ENCODE peak calls at places on chromosomes 6 and 20, in seven cellular contexts. H is breast epithelium; D is naive thymus-derived CD4-positive, alpha-beta T cell; L is GM23338; R is fibroblast of lung; J is PC-3; Q is pancreas. M is an unnamed sample.

GRCh38 chr6:53734473-53735299 is 60.1 kb upstream of the LRRC1 start:
- DNase-seq in D (no peak), R (peak), Q (peak), J (peak), L (peak), H (no peak), M (no peak)

GRCh38 chr6:37807656-37808055 is 11.9 kb upstream of the ZFAND3 start:
- DNase-seq in Q (no peak), R (no peak), H (no peak), L (peak), J (no peak), D (no peak), M (no peak)

GRCh38 chr20:3218307-3218988 is 9.2 kb downstream of the ITPA start:
- DNase-seq in R (no peak), J (peak), Q (peak), D (peak), L (peak), H (peak), M (peak)

GRCh38 chr20:53141651-53142050 is 169.5 kb downstream of the TSHZ2 start:
- DNase-seq in Q (no peak), R (peak), J (no peak), L (no peak), D (no peak), H (no peak), M (no peak)

GRCh38 chr6:90101403-90101802 is 195.2 kb downstream of the BACH2 start:
- DNase-seq in J (no peak), D (no peak), H (no peak), Q (no peak), L (no peak), R (no peak), M (no peak)

GRCh38 chr6:151239603-151240035 is at the start of gene AKAP12:
- DNase-seq in L (peak), J (no peak), H (no peak), D (no peak), Q (no peak), R (peak), M (no peak)

GRCh38 chr6:31691564-31692108 is 10.8 kb upstream of the LY6G5C start:
- DNase-seq in L (no peak), R (no peak), D (no peak), J (no peak), Q (no peak), H (no peak), M (no peak)

GRCh38 chr6:41780623-41781301 is at the start of gene PRICKLE4:
- DNase-seq in L (peak), R (no peak), Q (peak), J (peak), D (no peak), H (no peak), M (no peak)

GRCh38 chr6:42441661-42442081 is 10.1 kb downstream of the TRERF1 start:
- DNase-seq in J (no peak), Q (no peak), R (peak), L (peak), H (no peak), D (no peak), M (no peak)

GRCh38 chr6:122476131-122476530 is 4.5 kb upstream of the SERINC1 start:
- DNase-seq in Q (no peak), D (no peak), H (no peak), J (peak), L (peak), R (peak), M (no peak)

GRCh38 chr6:84059082-84059481 is 25.5 kb downstream of the MRAP2 start:
- DNase-seq in H (no peak), D (no peak), Q (no peak), R (no peak), J (no peak), L (no peak), M (no peak)

GRCh38 chr6:209432-210103 is 82.7 kb upstream of the DUSP22 start:
- DNase-seq in Q (no peak), J (no peak), L (no peak), D (no peak), H (no peak), R (no peak), M (no peak)

GRCh38 chr6:69914015-69914485 is 47.7 kb downstream of the COL19A1 start:
- DNase-seq in D (no peak), L (peak), Q (no peak), R (no peak), H (no peak), J (no peak), M (no peak)

GRCh38 chr6:117441824-117442264 is 16.1 kb upstream of the ROS1 start:
- DNase-seq in R (peak), L (no peak), D (no peak), Q (no peak), H (no peak), J (peak), M (no peak)

GRCh38 chr20:32980131-32980941 is 23.9 kb downstream of the SUN5 start:
- DNase-seq in J (no peak), H (no peak), L (no peak), D (no peak), R (peak), Q (no peak), M (no peak)

GRCh38 chr6:138678168-138678567 is 95.4 kb upstream of the CCDC28A start:
- DNase-seq in L (no peak), J (no peak), H (no peak), R (no peak), D (no peak), Q (no peak), M (no peak)

GRCh38 chr6:112443118-112443641 is 96.0 kb downstream of the RFPL4B start:
- DNase-seq in H (no peak), L (no peak), D (no peak), J (no peak), R (peak), Q (no peak), M (no peak)

GRCh38 chr20:23138682-23139081 is 52.6 kb upstream of the CD93 start:
- DNase-seq in J (no peak), Q (no peak), L (no peak), R (no peak), H (no peak), D (no peak), M (no peak)

GRCh38 chr20:49323622-49324238 is 45.9 kb upstream of the ZNFX1 start:
- DNase-seq in J (peak), H (no peak), L (peak), D (no peak), Q (no peak), R (peak), M (no peak)

GRCh38 chr20:47089151-47089550 is 194.5 kb downstream of the EYA2 start:
- DNase-seq in D (no peak), H (no peak), L (no peak), J (no peak), Q (no peak), R (no peak), M (no peak)

GRCh38 chr6:55496201-55496600 is 82.8 kb downstream of the HMGCLL1 start:
- DNase-seq in R (no peak), D (no peak), J (no peak), Q (no peak), L (no peak), H (no peak), M (no peak)
- H3K27ac ChIP-seq in R (no peak), D (no peak), J (no peak), Q (no peak), L (no peak), H (no peak), M (no peak)

GRCh38 chr6:27562027-27562410 is 89.1 kb upstream of the ZNF184 start:
- DNase-seq in J (no peak), L (peak), Q (no peak), D (no peak), H (no peak), R (no peak), M (no peak)
- H3K4me3 ChIP-seq in J (no peak), L (peak), Q (no peak), D (no peak), H (no peak), R (no peak), M (no peak)

GRCh38 chr20:600141-600540 is 10.0 kb downstream of the TCF15 start:
- DNase-seq in D (no peak), H (no peak), J (no peak), Q (no peak), R (no peak), L (no peak), M (no peak)
- H3K27ac ChIP-seq in D (no peak), H (no peak), J (no peak), Q (no peak), R (no peak), L (no peak), M (no peak)

GRCh38 chr6:2667617-2668016 is 83.1 kb downstream of the MYLK4 start:
- DNase-seq in L (no peak), Q (no peak), J (no peak), R (no peak), H (no peak), D (no peak), M (no peak)

GRCh38 chr6:2663123-2663522 is 87.6 kb downstream of the MYLK4 start:
- DNase-seq in R (no peak), D (no peak), H (no peak), Q (no peak), L (no peak), J (no peak), M (peak)

GRCh38 chr6:2661651-2662050 is 89.1 kb downstream of the MYLK4 start:
- DNase-seq in J (no peak), Q (no peak), H (no peak), R (no peak), D (no peak), L (no peak), M (no peak)

GRCh38 chr6:2666906-2667575 is 83.7 kb downstream of the MYLK4 start:
- DNase-seq in J (no peak), D (no peak), H (no peak), Q (no peak), R (no peak), L (no peak), M (no peak)

DNA sequence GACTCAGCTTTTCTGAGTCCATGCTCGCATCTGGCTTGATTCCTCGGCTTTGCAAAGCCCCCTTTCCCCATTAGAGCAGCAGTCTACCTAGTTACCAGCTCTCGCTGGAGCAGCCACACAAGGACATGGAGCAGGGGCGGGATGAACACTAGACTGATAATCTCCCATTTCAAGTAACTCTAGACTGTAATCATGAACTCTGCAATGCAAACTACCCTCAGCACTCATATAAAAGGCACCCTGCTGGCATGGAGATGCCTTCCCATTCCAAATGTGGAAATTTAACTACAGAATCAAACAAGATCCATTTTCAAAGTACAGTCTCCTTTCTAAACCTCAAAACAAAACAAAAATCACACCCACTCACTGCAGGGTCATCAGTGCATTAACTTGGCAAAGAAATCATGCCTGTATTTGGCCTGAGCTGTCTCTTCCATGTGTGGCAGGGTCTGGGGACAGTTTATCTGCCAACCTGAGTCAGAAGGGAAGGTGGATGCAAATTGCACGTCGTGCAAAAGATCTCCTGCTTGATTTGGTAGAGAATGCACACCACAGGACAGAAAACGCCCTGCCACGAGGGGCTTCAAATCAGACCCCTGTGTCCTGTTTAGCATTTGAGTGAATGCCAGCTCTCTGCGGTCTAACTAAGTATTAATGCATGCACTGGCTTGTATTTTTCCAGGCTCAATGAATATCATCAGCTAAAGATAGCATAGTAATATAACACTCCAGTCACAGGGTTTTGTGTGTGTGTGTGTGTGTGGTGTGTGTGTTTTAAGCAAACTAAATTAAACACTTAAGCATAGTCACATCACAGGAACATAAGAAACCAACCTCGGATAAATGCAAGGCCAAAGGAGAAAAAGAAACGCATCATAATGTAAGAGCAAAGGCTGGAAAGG is 85.3 kb downstream of the MYLK4 start:
- DNase-seq in D (no peak), L (peak), J (no peak), Q (no peak), H (no peak), R (peak), M (no peak)
- H3K4me3 ChIP-seq in D (no peak), L (no peak), J (no peak), Q (no peak), H (no peak), R (no peak), M (no peak)

DNA sequence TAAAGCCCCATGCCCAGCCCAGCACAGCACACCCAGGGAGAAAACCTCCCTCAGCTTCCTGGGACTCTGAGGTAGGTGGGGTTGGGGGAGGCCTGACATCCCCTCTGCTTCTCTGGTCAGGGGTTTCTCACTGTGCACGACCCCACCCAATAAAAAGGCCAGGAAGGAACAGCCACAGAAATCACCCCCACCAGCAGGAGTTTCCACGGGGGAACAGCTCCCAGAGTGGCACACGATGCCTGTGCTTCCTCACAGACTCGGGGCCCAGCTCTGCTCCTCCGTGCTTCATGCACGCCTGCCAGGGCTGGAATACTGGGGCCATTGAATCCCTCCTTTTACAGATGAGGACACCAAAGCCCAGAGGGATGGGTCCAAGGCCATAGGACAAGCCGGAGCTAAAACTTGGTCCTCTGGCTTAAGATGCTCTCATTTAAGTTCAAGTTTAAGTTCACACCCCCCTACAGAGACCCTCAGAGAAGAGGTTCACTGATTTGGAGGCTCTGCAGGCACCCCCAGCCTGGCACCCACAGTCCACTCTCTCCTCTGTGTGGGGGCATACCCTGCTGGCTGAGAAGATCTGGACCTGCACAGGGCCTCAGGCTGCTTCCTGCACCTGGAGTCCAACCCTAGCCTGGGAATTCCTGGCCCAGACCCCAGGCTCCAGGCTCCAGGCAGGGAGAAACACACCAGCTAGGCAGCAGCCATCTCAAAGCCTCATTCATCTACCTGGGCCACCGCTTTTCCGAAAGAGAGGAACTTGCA is 14.3 kb downstream of the ACSS1 start:
- DNase-seq in R (no peak), L (no peak), H (no peak), J (no peak), Q (peak), D (no peak), M (no peak)
- H3K27ac ChIP-seq in R (no peak), L (no peak), H (peak), J (no peak), Q (peak), D (peak), M (peak)

GRCh38 chr6:25137497-25137896 is 141.7 kb upstream of the CARMIL1 start:
- DNase-seq in H (no peak), R (no peak), D (no peak), J (no peak), L (no peak), Q (no peak), M (no peak)
- H3K4me3 ChIP-seq in H (peak), R (peak), D (peak), J (no peak), L (no peak), Q (peak), M (no peak)

DNA sequence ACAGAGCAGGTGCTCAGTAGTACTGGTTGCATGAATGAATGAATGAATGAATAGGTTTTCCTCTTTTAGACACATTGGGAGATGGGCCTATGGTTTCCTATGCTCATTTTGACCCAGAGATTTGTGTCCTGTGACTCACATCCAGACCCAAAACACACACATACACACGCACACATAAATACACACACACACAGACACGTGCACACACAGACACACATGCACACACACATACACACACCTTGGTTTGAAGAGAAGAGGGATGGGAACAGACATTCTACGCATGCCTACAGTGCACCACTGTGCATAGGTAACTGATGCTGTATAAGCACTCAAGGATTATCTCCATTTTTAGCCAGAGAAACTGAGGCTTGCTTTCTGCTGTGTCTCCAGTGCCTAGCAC is 4.1 kb downstream of the JPH2 start:
- DNase-seq in L (no peak), H (no peak), Q (no peak), R (no peak), D (no peak), J (no peak), M (no peak)
- H3K27ac ChIP-seq in L (no peak), H (no peak), Q (no peak), R (no peak), D (no peak), J (no peak), M (no peak)

GRCh38 chr20:56388882-56389281 is 3.1 kb downstream of the AURKA start:
- DNase-seq in R (no peak), D (no peak), Q (no peak), J (no peak), H (no peak), L (no peak), M (no peak)

GRCh38 chr20:56391596-56392281 is at the start of gene AURKA:
- DNase-seq in L (peak), J (no peak), H (no peak), R (peak), Q (no peak), D (no peak), M (no peak)

GRCh38 chr20:56392282-56393132 is at the start of gene CSTF1:
- DNase-seq in R (peak), H (peak), J (peak), Q (peak), D (peak), L (peak), M (peak)

GRCh38 chr20:56391037-56391436 is 978 bp downstream of the AURKA start:
- DNase-seq in Q (no peak), H (no peak), R (no peak), J (no peak), L (no peak), D (no peak), M (peak)

GRCh38 chr20:56389807-56390206 is 2.2 kb downstream of the AURKA start:
- DNase-seq in R (no peak), L (no peak), H (no peak), D (no peak), J (no peak), Q (no peak), M (no peak)
- H3K4me3 ChIP-seq in R (no peak), L (no peak), H (no peak), D (no peak), J (peak), Q (no peak), M (no peak)

DNA sequence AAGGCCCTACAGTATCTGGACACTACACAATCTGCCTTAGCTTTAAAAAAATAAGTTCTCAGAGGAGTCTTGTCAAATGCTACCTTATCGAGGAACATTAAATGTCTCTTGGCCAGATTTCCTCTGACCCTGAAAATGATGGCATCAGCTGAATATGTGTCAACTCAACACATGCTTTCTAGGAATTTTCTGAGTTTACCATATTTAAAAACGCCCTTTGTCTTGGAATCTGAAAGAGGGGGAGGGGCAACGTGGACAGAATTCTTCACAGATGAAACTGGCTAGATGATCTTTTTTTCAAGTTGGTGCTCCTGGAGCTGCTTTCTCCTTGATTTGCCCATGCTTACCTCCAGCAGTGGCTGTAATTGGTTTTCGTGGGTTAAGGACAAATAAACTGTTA is 5.1 kb downstream of the SOX4 start:
- DNase-seq in Q (no peak), L (peak), R (peak), D (no peak), H (no peak), J (peak), M (no peak)
- H3K27ac ChIP-seq in Q (no peak), L (peak), R (no peak), D (no peak), H (peak), J (no peak), M (no peak)

GRCh38 chr6:170301184-170301583 is 5.4 kb upstream of the FAM120B start:
- DNase-seq in D (no peak), J (no peak), L (no peak), H (no peak), R (no peak), Q (no peak), M (no peak)
- H3K4me3 ChIP-seq in D (no peak), J (no peak), L (no peak), H (no peak), R (no peak), Q (no peak), M (no peak)

M was measured in HL-60.